ENCODE peak calls at places on chromosomes 5 and 9, in six cellular contexts. One of them, this sample, is unnamed.

GRCh38 chr9:119284118-119284517 is 85.1 kb downstream of the BRINP1 start:
- DNase-seq in HL-60: no peak
- DNase-seq in AG10803: peak
- DNase-seq in A549: peak
- DNase-seq in sigmoid colon: no peak
- DNase-seq in hepatocyte: peak
- DNase-seq in this sample: no peak

GRCh38 chr9:108691614-108692013 is 164.2 kb downstream of the ACTL7B start:
- DNase-seq in HL-60: no peak
- DNase-seq in AG10803: no peak
- DNase-seq in A549: no peak
- DNase-seq in sigmoid colon: no peak
- DNase-seq in hepatocyte: peak
- DNase-seq in this sample: no peak

GRCh38 chr9:90307177-90307833 is 335.3 kb downstream of the DIRAS2 start:
- DNase-seq in HL-60: no peak
- DNase-seq in AG10803: no peak
- DNase-seq in A549: no peak
- DNase-seq in sigmoid colon: no peak
- DNase-seq in hepatocyte: peak
- DNase-seq in this sample: no peak

GRCh38 chr9:77714077-77714549 is 66.0 kb upstream of the GNA14 start:
- DNase-seq in HL-60: no peak
- DNase-seq in AG10803: peak
- DNase-seq in A549: no peak
- DNase-seq in sigmoid colon: no peak
- DNase-seq in hepatocyte: peak
- DNase-seq in this sample: no peak

GRCh38 chr5:96220610-96221390 is 212.2 kb downstream of the PCSK1 start:
- DNase-seq in HL-60: no peak
- DNase-seq in AG10803: peak
- DNase-seq in A549: no peak
- DNase-seq in sigmoid colon: no peak
- DNase-seq in hepatocyte: no peak
- DNase-seq in this sample: peak

GRCh38 chr5:157611571-157612067 is 36.0 kb upstream of the ADAM19 start:
- DNase-seq in HL-60: no peak
- DNase-seq in AG10803: no peak
- DNase-seq in A549: no peak
- DNase-seq in sigmoid colon: no peak
- DNase-seq in hepatocyte: no peak
- DNase-seq in this sample: peak

GRCh38 chr5:88884435-88884877 is 1.5 kb upstream of the MEF2C start:
- DNase-seq in HL-60: no peak
- DNase-seq in AG10803: no peak
- DNase-seq in A549: no peak
- DNase-seq in sigmoid colon: no peak
- DNase-seq in hepatocyte: no peak
- DNase-seq in this sample: no peak

GRCh38 chr5:107577551-107577950 is 93.2 kb downstream of the EFNA5 start:
- DNase-seq in HL-60: no peak
- DNase-seq in AG10803: no peak
- DNase-seq in A549: no peak
- DNase-seq in sigmoid colon: no peak
- DNase-seq in hepatocyte: no peak
- DNase-seq in this sample: no peak

GRCh38 chr5:179135006-179135405 is 74.8 kb downstream of the ZNF354C start:
- DNase-seq in HL-60: no peak
- DNase-seq in AG10803: no peak
- DNase-seq in A549: no peak
- DNase-seq in sigmoid colon: no peak
- DNase-seq in hepatocyte: no peak
- DNase-seq in this sample: no peak

GRCh38 chr5:159048298-159048697 is 51.4 kb downstream of the EBF1 start:
- DNase-seq in HL-60: no peak
- DNase-seq in AG10803: no peak
- DNase-seq in A549: peak
- DNase-seq in sigmoid colon: no peak
- DNase-seq in hepatocyte: no peak
- DNase-seq in this sample: no peak

GRCh38 chr5:131610198-131611063 is 24.6 kb downstream of the RAPGEF6 start:
- DNase-seq in HL-60: no peak
- DNase-seq in AG10803: peak
- DNase-seq in A549: peak
- DNase-seq in sigmoid colon: no peak
- DNase-seq in hepatocyte: peak
- DNase-seq in this sample: no peak

GRCh38 chr9:89097219-89097618 is 81.4 kb downstream of the SHC3 start:
- DNase-seq in HL-60: no peak
- DNase-seq in AG10803: no peak
- DNase-seq in A549: no peak
- DNase-seq in sigmoid colon: no peak
- DNase-seq in hepatocyte: no peak
- DNase-seq in this sample: no peak

GRCh38 chr5:78717674-78718073 is 69.1 kb upstream of the LHFPL2 start:
- DNase-seq in HL-60: no peak
- DNase-seq in AG10803: no peak
- DNase-seq in A549: no peak
- DNase-seq in sigmoid colon: no peak
- DNase-seq in hepatocyte: peak
- DNase-seq in this sample: no peak

GRCh38 chr5:151670953-151671636 is 15.6 kb downstream of the SPARC start:
- DNase-seq in HL-60: no peak
- DNase-seq in AG10803: peak
- DNase-seq in A549: no peak
- DNase-seq in sigmoid colon: no peak
- DNase-seq in hepatocyte: no peak
- DNase-seq in this sample: no peak

GRCh38 chr9:78074385-78075291 is 43.0 kb upstream of the GNAQ start:
- DNase-seq in HL-60: peak
- DNase-seq in AG10803: peak
- DNase-seq in A549: no peak
- DNase-seq in sigmoid colon: no peak
- DNase-seq in hepatocyte: no peak
- DNase-seq in this sample: no peak

GRCh38 chr5:160159991-160160826 is 41.0 kb upstream of the PWWP2A start:
- DNase-seq in HL-60: no peak
- DNase-seq in AG10803: no peak
- DNase-seq in A549: no peak
- DNase-seq in sigmoid colon: no peak
- DNase-seq in hepatocyte: peak
- DNase-seq in this sample: peak

GRCh38 chr9:101468116-101468515 is 32.5 kb upstream of the ALDOB start:
- DNase-seq in HL-60: no peak
- DNase-seq in AG10803: no peak
- DNase-seq in A549: no peak
- DNase-seq in sigmoid colon: no peak
- DNase-seq in hepatocyte: no peak
- DNase-seq in this sample: no peak

GRCh38 chr5:91382530-91383026 is 539 bp downstream of the ARRDC3 start:
- DNase-seq in HL-60: peak
- DNase-seq in AG10803: no peak
- DNase-seq in A549: peak
- DNase-seq in sigmoid colon: no peak
- DNase-seq in hepatocyte: peak
- DNase-seq in this sample: peak

GRCh38 chr9:70607329-70607728 is 192.9 kb upstream of the KLF9 start:
- DNase-seq in HL-60: no peak
- DNase-seq in AG10803: no peak
- DNase-seq in A549: no peak
- DNase-seq in sigmoid colon: no peak
- DNase-seq in hepatocyte: no peak
- DNase-seq in this sample: no peak

GRCh38 chr9:115289757-115290208 is 171.8 kb upstream of the TNC start:
- DNase-seq in HL-60: no peak
- DNase-seq in AG10803: peak
- DNase-seq in A549: no peak
- DNase-seq in sigmoid colon: no peak
- DNase-seq in hepatocyte: peak
- DNase-seq in this sample: no peak

GRCh38 chr5:16453609-16454008 is 12.0 kb downstream of the ZNF622 start:
- DNase-seq in HL-60: no peak
- DNase-seq in AG10803: no peak
- DNase-seq in A549: no peak
- DNase-seq in sigmoid colon: no peak
- DNase-seq in hepatocyte: no peak
- DNase-seq in this sample: no peak

GRCh38 chr5:125348221-125348692 is 601.8 kb upstream of the ZNF608 start:
- DNase-seq in HL-60: no peak
- DNase-seq in AG10803: peak
- DNase-seq in A549: no peak
- DNase-seq in sigmoid colon: no peak
- DNase-seq in hepatocyte: peak
- DNase-seq in this sample: no peak

DNA sequence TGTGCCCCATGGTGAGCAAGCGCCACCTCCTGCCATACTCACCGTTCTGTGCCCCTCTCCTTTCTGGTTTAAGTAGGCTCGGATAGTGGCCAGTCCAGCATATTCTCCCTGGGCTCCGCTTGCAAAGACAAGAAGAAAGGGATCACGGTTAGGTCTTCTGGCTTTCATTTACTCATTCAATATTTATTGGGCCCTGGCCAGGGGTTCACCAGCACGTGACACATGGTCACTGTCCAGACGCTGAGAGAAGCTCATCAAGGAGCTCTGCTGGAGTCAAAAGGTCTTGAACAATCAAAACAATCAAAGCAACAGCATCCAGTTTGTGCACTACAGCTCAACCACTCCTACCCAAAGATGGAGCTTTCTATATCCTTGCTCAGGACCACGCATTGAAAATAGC is 80.2 kb downstream of the GLDC start:
- DNase-seq in HL-60: no peak
- DNase-seq in AG10803: no peak
- DNase-seq in A549: no peak
- DNase-seq in sigmoid colon: no peak
- DNase-seq in hepatocyte: no peak
- DNase-seq in this sample: no peak
- H3K4me3 ChIP-seq in HL-60: no peak
- H3K4me3 ChIP-seq in AG10803: no peak
- H3K4me3 ChIP-seq in A549: no peak
- H3K4me3 ChIP-seq in sigmoid colon: no peak
- H3K4me3 ChIP-seq in hepatocyte: no peak
- H3K4me3 ChIP-seq in this sample: no peak

GRCh38 chr5:43042626-43043399 is 2.7 kb upstream of the ANXA2R start:
- DNase-seq in HL-60: peak
- DNase-seq in AG10803: peak
- DNase-seq in A549: peak
- DNase-seq in sigmoid colon: peak
- DNase-seq in hepatocyte: peak
- DNase-seq in this sample: peak
- TF ChIP-seq CTCF in HL-60: no peak
- TF ChIP-seq CTCF in AG10803: peak
- TF ChIP-seq CTCF in A549: peak
- TF ChIP-seq CTCF in sigmoid colon: no peak
- TF ChIP-seq CTCF in hepatocyte: peak
- TF ChIP-seq CTCF in this sample: peak

DNA sequence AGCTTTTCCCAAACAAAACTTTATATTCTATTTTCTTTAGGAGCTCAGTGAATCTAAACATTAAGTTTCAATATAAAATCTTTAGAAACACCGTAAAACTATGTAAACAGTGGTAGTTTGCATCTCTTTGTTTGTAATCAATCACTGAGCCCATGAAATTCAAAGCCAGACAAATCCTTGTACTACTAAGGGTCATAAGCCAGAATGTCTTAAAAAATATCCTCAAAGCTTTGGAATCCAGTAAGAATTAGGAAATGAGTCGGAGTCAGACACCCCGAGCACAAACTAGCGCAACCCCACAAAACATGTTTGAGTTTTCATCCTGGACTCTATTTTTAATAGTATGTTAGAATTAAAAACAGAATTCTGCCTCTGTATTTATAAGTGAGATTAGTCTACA is 153.8 kb downstream of the HSPA4 start:
- DNase-seq in HL-60: no peak
- DNase-seq in AG10803: peak
- DNase-seq in A549: no peak
- DNase-seq in sigmoid colon: no peak
- DNase-seq in hepatocyte: no peak
- DNase-seq in this sample: no peak
- H3K4me3 ChIP-seq in HL-60: no peak
- H3K4me3 ChIP-seq in AG10803: no peak
- H3K4me3 ChIP-seq in A549: no peak
- H3K4me3 ChIP-seq in sigmoid colon: no peak
- H3K4me3 ChIP-seq in hepatocyte: no peak
- H3K4me3 ChIP-seq in this sample: no peak

GRCh38 chr9:87667164-87667738 is 58.7 kb upstream of the CTSL start:
- DNase-seq in HL-60: peak
- DNase-seq in AG10803: no peak
- DNase-seq in A549: peak
- DNase-seq in sigmoid colon: no peak
- DNase-seq in hepatocyte: peak
- DNase-seq in this sample: no peak
- TF ChIP-seq CTCF in HL-60: peak
- TF ChIP-seq CTCF in AG10803: peak
- TF ChIP-seq CTCF in A549: peak
- TF ChIP-seq CTCF in sigmoid colon: no peak
- TF ChIP-seq CTCF in hepatocyte: peak
- TF ChIP-seq CTCF in this sample: peak

GRCh38 chr5:176596689-176597416 is 13.1 kb downstream of the GPRIN1 start:
- DNase-seq in HL-60: peak
- DNase-seq in AG10803: peak
- DNase-seq in A549: no peak
- DNase-seq in sigmoid colon: no peak
- DNase-seq in hepatocyte: peak
- DNase-seq in this sample: peak

GRCh38 chr5:176597417-176598389 is 12.3 kb downstream of the GPRIN1 start:
- DNase-seq in HL-60: peak
- DNase-seq in AG10803: no peak
- DNase-seq in A549: no peak
- DNase-seq in sigmoid colon: no peak
- DNase-seq in hepatocyte: no peak
- DNase-seq in this sample: no peak

GRCh38 chr5:176594554-176594953 is 15.4 kb downstream of the GPRIN1 start:
- DNase-seq in HL-60: no peak
- DNase-seq in AG10803: no peak
- DNase-seq in A549: no peak
- DNase-seq in sigmoid colon: no peak
- DNase-seq in hepatocyte: no peak
- DNase-seq in this sample: no peak

GRCh38 chr5:176595386-176595943 is 14.5 kb downstream of the GPRIN1 start:
- DNase-seq in HL-60: no peak
- DNase-seq in AG10803: no peak
- DNase-seq in A549: no peak
- DNase-seq in sigmoid colon: no peak
- DNase-seq in hepatocyte: no peak
- DNase-seq in this sample: no peak

DNA sequence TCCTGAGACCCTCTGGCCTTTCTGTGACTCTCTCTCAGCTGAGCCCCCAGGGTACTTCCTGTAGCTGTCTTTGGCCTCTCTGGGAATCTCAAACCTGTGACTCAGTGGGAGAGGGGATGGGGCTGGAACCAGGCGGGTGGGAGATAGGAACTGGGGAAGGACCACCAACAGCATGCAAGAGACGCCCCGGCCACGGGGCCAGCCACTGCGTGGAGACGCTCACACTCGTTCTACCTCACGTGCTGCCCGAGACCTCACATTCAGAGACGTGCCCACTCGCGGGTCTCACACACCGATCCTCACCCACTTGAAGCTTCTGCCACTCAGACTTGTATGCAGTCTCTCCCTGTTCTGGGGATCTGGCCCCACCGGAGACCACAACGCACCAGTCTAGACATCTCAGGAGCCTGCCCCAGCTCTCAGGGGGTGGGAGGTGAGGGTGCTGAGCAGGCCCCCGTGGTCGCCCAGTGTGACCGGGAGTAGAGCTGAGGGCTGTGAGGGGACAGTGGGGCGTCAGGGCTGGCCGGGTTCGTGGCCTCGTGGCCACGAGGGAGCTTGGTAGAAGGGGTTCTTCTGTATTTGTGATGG is 13.8 kb downstream of the GPRIN1 start:
- DNase-seq in HL-60: no peak
- DNase-seq in AG10803: no peak
- DNase-seq in A549: no peak
- DNase-seq in sigmoid colon: no peak
- DNase-seq in hepatocyte: no peak
- DNase-seq in this sample: no peak
- H3K4me3 ChIP-seq in HL-60: peak
- H3K4me3 ChIP-seq in AG10803: no peak
- H3K4me3 ChIP-seq in A549: no peak
- H3K4me3 ChIP-seq in sigmoid colon: peak
- H3K4me3 ChIP-seq in hepatocyte: no peak
- H3K4me3 ChIP-seq in this sample: no peak

This sample was measured in GM06990.